ENCODE peak calls at places on chromosomes 5 and 9, in four cellular contexts. E, J, U and S are unnamed samples.

GRCh38 chr9:89718635-89719034 is 113.8 kb downstream of the GADD45G start:
- DNase-seq in U (no peak), E (no peak), J (no peak), S (no peak)

GRCh38 chr9:96289392-96289791 is 12.6 kb downstream of the HSD17B3 start:
- DNase-seq in E (no peak), U (no peak), J (no peak), S (no peak)

GRCh38 chr5:103808464-103809106 is 246.0 kb upstream of the NUDT12 start:
- DNase-seq in J (no peak), E (no peak), U (peak; percentile 1), S (peak; percentile 59)

GRCh38 chr9:136328011-136328621 is 777 bp downstream of the GPSM1 start:
- DNase-seq in J (no peak), U (no peak), E (no peak), S (peak; percentile 61)

GRCh38 chr5:59424515-59424914 is 469.0 kb downstream of the PDE4D start:
- DNase-seq in U (no peak), E (no peak), J (no peak), S (no peak)

GRCh38 chr5:43294226-43294625 is 19.0 kb downstream of the HMGCS1 start:
- DNase-seq in J (no peak), U (no peak), E (no peak), S (no peak)

GRCh38 chr5:148168246-148168645 is at the start of gene SPINK14:
- DNase-seq in J (no peak), E (no peak), U (no peak), S (no peak)

GRCh38 chr5:153147891-153148623 is 342.4 kb upstream of the GRIA1 start:
- DNase-seq in U (peak; percentile 27), E (no peak), J (no peak), S (peak; percentile 39)

GRCh38 chr9:124259273-124260078 is 1.7 kb downstream of the NEK6 start:
- DNase-seq in J (no peak), U (peak; percentile 63), E (no peak), S (peak; percentile 89)

GRCh38 chr9:16744386-16744785 is 126.1 kb downstream of the BNC2 start:
- DNase-seq in U (no peak), J (no peak), E (no peak), S (no peak)

GRCh38 chr9:80078826-80079225 is 507.1 kb downstream of the TLE4 start:
- DNase-seq in E (no peak), U (no peak), J (no peak), S (no peak)

GRCh38 chr5:95717439-95717838 is 13.7 kb upstream of the RHOBTB3 start:
- DNase-seq in E (no peak), U (no peak), J (no peak), S (no peak)

GRCh38 chr5:132103969-132104391 is 30.4 kb downstream of the CSF2 start:
- DNase-seq in E (no peak), J (no peak), U (no peak), S (no peak)

GRCh38 chr5:157312492-157312891 is 46.6 kb downstream of the CYFIP2 start:
- DNase-seq in J (peak; percentile 52), E (peak; percentile 64), U (peak; percentile 16), S (peak; percentile 27)